ENCODE peak calls at places on chromosomes 11 and 22, in four cellular contexts. One of them, this sample, is unnamed.

GRCh38 chr11:28697920-28698827 is 590.0 kb downstream of the METTL15 start:
- DNase-seq in transverse colon: peak; percentile 36
- DNase-seq in stomach: peak; percentile 62
- DNase-seq in psoas muscle: peak; percentile 56
- DNase-seq in this sample: peak; percentile 49

GRCh38 chr22:49667236-49667635 is 160.4 kb downstream of the BRD1 start:
- DNase-seq in transverse colon: peak; percentile 22
- DNase-seq in stomach: no peak
- DNase-seq in psoas muscle: no peak
- DNase-seq in this sample: no peak

GRCh38 chr11:10770626-10771254 is 19.7 kb downstream of the CTR9 start:
- DNase-seq in transverse colon: peak; percentile 29
- DNase-seq in stomach: peak; percentile 63
- DNase-seq in psoas muscle: peak; percentile 68
- DNase-seq in this sample: peak; percentile 43

GRCh38 chr11:11628651-11629050 is 6.8 kb upstream of the GALNT18 start:
- DNase-seq in transverse colon: no peak
- DNase-seq in stomach: no peak
- DNase-seq in psoas muscle: no peak
- DNase-seq in this sample: no peak

GRCh38 chr22:49064836-49065235 is 762.8 kb downstream of the BRD1 start:
- DNase-seq in transverse colon: no peak
- DNase-seq in stomach: no peak
- DNase-seq in psoas muscle: no peak
- DNase-seq in this sample: no peak

GRCh38 chr11:32006799-32007388 is 84.0 kb upstream of the RCN1 start:
- DNase-seq in transverse colon: no peak
- DNase-seq in stomach: no peak
- DNase-seq in psoas muscle: no peak
- DNase-seq in this sample: no peak

GRCh38 chr11:114296190-114296978 is at the start of gene NNMT:
- DNase-seq in transverse colon: peak; percentile 31
- DNase-seq in stomach: peak; percentile 44
- DNase-seq in psoas muscle: peak; percentile 83
- DNase-seq in this sample: peak; percentile 68

GRCh38 chr11:57475191-57475590 is 14.9 kb downstream of the RTN4RL2 start:
- DNase-seq in transverse colon: no peak
- DNase-seq in stomach: no peak
- DNase-seq in psoas muscle: no peak
- DNase-seq in this sample: no peak

GRCh38 chr11:35661539-35661938 is 1.0 kb upstream of the TRIM44 start:
- DNase-seq in transverse colon: no peak
- DNase-seq in stomach: no peak
- DNase-seq in psoas muscle: no peak
- DNase-seq in this sample: no peak

GRCh38 chr11:86687083-86687799 is 14.8 kb upstream of the ME3 start:
- DNase-seq in transverse colon: no peak
- DNase-seq in stomach: no peak
- DNase-seq in psoas muscle: no peak
- DNase-seq in this sample: no peak

GRCh38 chr11:34359548-34359891 is 1.7 kb upstream of the ABTB2 start:
- DNase-seq in transverse colon: no peak
- DNase-seq in stomach: no peak
- DNase-seq in psoas muscle: no peak
- DNase-seq in this sample: no peak
- TF ChIP-seq CTCF in transverse colon: peak; percentile 44
- TF ChIP-seq CTCF in stomach: no peak
- TF ChIP-seq CTCF in psoas muscle: peak; percentile 45
- TF ChIP-seq CTCF in this sample: no peak

GRCh38 chr11:18312012-18312411 is 9.9 kb downstream of the HPS5 start:
- DNase-seq in transverse colon: no peak
- DNase-seq in stomach: no peak
- DNase-seq in psoas muscle: no peak
- DNase-seq in this sample: no peak
- H3K4me3 ChIP-seq in transverse colon: no peak overlapping the region
- H3K4me3 ChIP-seq in stomach: no peak overlapping the region
- H3K4me3 ChIP-seq in psoas muscle: no peak overlapping the region
- H3K4me3 ChIP-seq in this sample: no peak overlapping the region

GRCh38 chr11:3043315-3043871 is 13.8 kb downstream of the CARS1 start:
- DNase-seq in transverse colon: peak; percentile 31
- DNase-seq in stomach: peak; percentile 78
- DNase-seq in psoas muscle: peak; percentile 97
- DNase-seq in this sample: no peak
- H3K36me3 ChIP-seq in transverse colon: peaks cover 6% of the 10 kb centered on the region
- H3K36me3 ChIP-seq in stomach: peaks cover 77% of the 10 kb centered on the region
- H3K36me3 ChIP-seq in psoas muscle: peaks cover 3% of the 10 kb centered on the region
- H3K36me3 ChIP-seq in this sample: no peaks in the 10 kb centered on the region

GRCh38 chr22:35736701-35737100 is 19.0 kb downstream of the APOL5 start:
- DNase-seq in transverse colon: no peak
- DNase-seq in stomach: no peak
- DNase-seq in psoas muscle: no peak
- DNase-seq in this sample: no peak

GRCh38 chr22:35742342-35743100 is 24.8 kb downstream of the APOL5 start:
- DNase-seq in transverse colon: no peak
- DNase-seq in stomach: no peak
- DNase-seq in psoas muscle: no peak
- DNase-seq in this sample: no peak

GRCh38 chr22:35739076-35739475 is 21.4 kb downstream of the APOL5 start:
- DNase-seq in transverse colon: no peak
- DNase-seq in stomach: peak; percentile 15
- DNase-seq in psoas muscle: no peak
- DNase-seq in this sample: no peak

GRCh38 chr22:35740616-35741015 is 22.9 kb downstream of the APOL5 start:
- DNase-seq in transverse colon: no peak
- DNase-seq in stomach: no peak
- DNase-seq in psoas muscle: no peak
- DNase-seq in this sample: no peak

DNA sequence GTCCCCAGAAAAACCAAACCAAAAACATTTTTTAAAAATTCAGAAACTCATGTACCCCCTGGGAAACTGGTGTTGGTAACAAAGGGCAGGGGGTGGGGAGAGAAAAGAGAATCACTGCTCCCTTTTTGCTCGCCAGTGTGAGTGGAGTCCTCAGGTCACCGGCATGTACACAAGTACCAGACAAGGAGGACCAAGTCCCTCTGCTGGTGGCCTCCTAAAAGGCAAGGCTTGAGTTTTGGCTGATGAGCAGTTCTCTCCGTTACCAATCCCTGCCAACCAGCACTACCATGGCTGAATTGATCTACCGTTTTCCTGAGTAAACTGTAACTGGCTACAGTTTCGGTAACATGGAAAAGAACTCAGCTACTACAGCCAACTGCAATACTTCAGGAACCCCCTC is 22.0 kb downstream of the APOL5 start:
- DNase-seq in transverse colon: no peak
- DNase-seq in stomach: peak; percentile 23
- DNase-seq in psoas muscle: no peak
- DNase-seq in this sample: no peak
- TF ChIP-seq CTCF in transverse colon: no peak
- TF ChIP-seq CTCF in stomach: no peak
- TF ChIP-seq CTCF in psoas muscle: peak; percentile 41
- TF ChIP-seq CTCF in this sample: no peak

GRCh38 chr11:67311556-67312082 is 8.3 kb downstream of the SSH3 start:
- DNase-seq in transverse colon: no peak
- DNase-seq in stomach: peak; percentile 23
- DNase-seq in psoas muscle: no peak
- DNase-seq in this sample: no peak
- H3K4me3 ChIP-seq in transverse colon: no peak overlapping the region
- H3K4me3 ChIP-seq in stomach: no peak overlapping the region
- H3K4me3 ChIP-seq in psoas muscle: no peak overlapping the region
- H3K4me3 ChIP-seq in this sample: no peak overlapping the region

GRCh38 chr11:128520206-128520885 is 67.0 kb downstream of the ETS1 start:
- DNase-seq in transverse colon: no peak
- DNase-seq in stomach: no peak
- DNase-seq in psoas muscle: no peak
- DNase-seq in this sample: no peak
- H3K36me3 ChIP-seq in transverse colon: no peaks in the 10 kb centered on the region
- H3K36me3 ChIP-seq in stomach: no peaks in the 10 kb centered on the region
- H3K36me3 ChIP-seq in psoas muscle: no peaks in the 10 kb centered on the region
- H3K36me3 ChIP-seq in this sample: no peaks in the 10 kb centered on the region

DNA sequence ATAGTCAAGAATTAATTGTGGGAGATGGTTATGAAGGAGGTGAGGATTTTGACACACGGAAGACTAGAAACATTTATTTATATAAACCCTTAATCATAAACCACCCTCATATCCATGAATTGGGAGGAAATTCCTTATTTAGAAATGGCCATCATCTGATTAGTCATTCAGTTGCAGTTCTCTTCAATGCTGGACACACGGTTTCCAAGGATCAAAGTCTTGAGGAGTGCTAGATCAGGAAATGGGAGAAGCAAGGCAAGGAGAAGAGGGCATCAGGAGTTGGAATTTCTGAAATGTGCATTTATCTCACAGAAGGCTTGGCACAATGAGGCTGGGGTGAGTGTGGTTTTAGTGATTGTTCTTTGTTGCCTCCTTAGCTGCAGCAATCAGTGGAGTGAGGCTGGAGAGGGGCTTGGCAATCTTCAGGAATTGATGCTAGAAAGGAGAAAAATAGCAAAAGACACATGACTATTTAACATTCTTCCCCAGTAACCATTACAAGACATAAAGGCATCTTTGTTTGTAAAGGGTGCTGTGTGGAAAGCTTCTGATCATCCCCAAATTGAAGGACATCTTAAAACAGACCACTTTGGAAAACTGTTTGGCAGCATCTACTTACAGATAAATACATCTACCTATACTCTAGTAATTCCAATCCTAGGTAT is 21.6 kb upstream of the GDPD4 start:
- DNase-seq in transverse colon: no peak
- DNase-seq in stomach: no peak
- DNase-seq in psoas muscle: no peak
- DNase-seq in this sample: no peak
- TF ChIP-seq CTCF in transverse colon: no peak
- TF ChIP-seq CTCF in stomach: no peak
- TF ChIP-seq CTCF in psoas muscle: no peak
- TF ChIP-seq CTCF in this sample: no peak

GRCh38 chr22:39245130-39246039 is 603 bp upstream of the PDGFB start:
- DNase-seq in transverse colon: no peak
- DNase-seq in stomach: no peak
- DNase-seq in psoas muscle: no peak
- DNase-seq in this sample: no peak
- H3K4me3 ChIP-seq in transverse colon: no peak overlapping the region
- H3K4me3 ChIP-seq in stomach: peak overlapping the region; percentile 52
- H3K4me3 ChIP-seq in psoas muscle: peak overlapping the region; percentile 73
- H3K4me3 ChIP-seq in this sample: no peak overlapping the region